ENCODE peak calls at places on chromosomes 4 and X, in eight cellular contexts. O is endodermal cell, Y is tibial nerve, A is H9, K is AG10803, P is Calu3, J is breast epithelium, M is stomach. F is an unnamed sample.

GRCh38 chr4:92234393-92235176 is 69.2 kb upstream of the GRID2 start:
- DNase-seq in O (no peak), Y (no peak), A (no peak), K (peak; percentile 82), P (peak; percentile 26), J (no peak), M (no peak), F (no peak)

GRCh38 chr4:39308576-39308975 is 57.6 kb downstream of the RFC1 start:
- DNase-seq in O (no peak), Y (no peak), A (no peak), K (peak; percentile 5), P (no peak), J (no peak), M (no peak), F (no peak)

GRCh38 chr4:164116286-164116685 is 621.8 kb downstream of the TMA16 start:
- DNase-seq in O (no peak), Y (no peak), A (no peak), K (no peak), P (no peak), J (no peak), M (no peak), F (no peak)

GRCh38 chr4:17708992-17709759 is 72.2 kb downstream of the FAM184B start:
- DNase-seq in O (no peak), Y (no peak), A (peak; percentile 49), K (no peak), P (no peak), J (no peak), M (no peak), F (no peak)

GRCh38 chr4:2071912-2072867 is 13.1 kb downstream of the NAT8L start:
- DNase-seq in O (peak; percentile 46), Y (no peak), A (no peak), K (no peak), P (no peak), J (no peak), M (no peak), F (no peak)

GRCh38 chrX:119694601-119695534 is 1.9 kb upstream of the SEPTIN6 start:
- DNase-seq in O (peak; percentile 76), Y (no peak), A (peak; percentile 60), K (no peak), P (no peak), J (no peak), M (no peak), F (no peak)

GRCh38 chr4:845233-845835 is 19.4 kb upstream of the CPLX1 start:
- DNase-seq in O (no peak), Y (no peak), A (no peak), K (peak; percentile 57), P (no peak), J (no peak), M (no peak), F (no peak)

GRCh38 chr4:124854968-124855367 is 142.4 kb upstream of the ANKRD50 start:
- DNase-seq in O (no peak), Y (no peak), A (no peak), K (peak; percentile 54), P (no peak), J (no peak), M (no peak), F (no peak)

GRCh38 chrX:50677789-50678188 is 136.2 kb downstream of the SHROOM4 start:
- DNase-seq in O (no peak), Y (no peak), A (no peak), K (no peak), P (no peak), J (no peak), M (no peak), F (no peak)

GRCh38 chr4:126267689-126268088 is 952.9 kb downstream of the FAT4 start:
- DNase-seq in O (no peak), Y (no peak), A (no peak), K (peak; percentile 86), P (no peak), J (no peak), M (no peak), F (no peak)

GRCh38 chrX:40773809-40774208 is 38.5 kb upstream of the MED14 start:
- DNase-seq in O (no peak), Y (no peak), A (no peak), K (peak; percentile 29), P (no peak), J (no peak), M (no peak), F (no peak)

GRCh38 chrX:155105919-155106318 is 34.6 kb downstream of the BRCC3 start:
- DNase-seq in O (no peak), Y (no peak), A (no peak), K (no peak), P (no peak), J (no peak), M (no peak), F (no peak)

GRCh38 chrX:21638311-21638710 is 19.8 kb downstream of the KLHL34 start:
- DNase-seq in O (no peak), Y (no peak), A (no peak), K (peak; percentile 61), P (no peak), J (no peak), M (no peak), F (no peak)

GRCh38 chr4:138673053-138673452 is 342.5 kb upstream of the NOCT start:
- DNase-seq in O (no peak), Y (no peak), A (no peak), K (no peak), P (no peak), J (no peak), M (no peak), F (no peak)

GRCh38 chr4:108774809-108775530 is 12.1 kb upstream of the ETNPPL start:
- DNase-seq in O (no peak), Y (no peak), A (no peak), K (no peak), P (peak; percentile 17), J (peak; percentile 39), M (peak; percentile 78), F (no peak)

GRCh38 chr4:38563703-38564490 is 100.1 kb upstream of the KLF3 start:
- DNase-seq in O (no peak), Y (no peak), A (no peak), K (no peak), P (no peak), J (no peak), M (no peak), F (no peak)

GRCh38 chr4:145289403-145290076 is 109.2 kb upstream of the OTUD4 start:
- DNase-seq in O (no peak), Y (no peak), A (no peak), K (peak; percentile 80), P (no peak), J (no peak), M (no peak), F (no peak)

GRCh38 chrX:48676893-48677270 is 6.7 kb upstream of the WAS start:
- DNase-seq in O (peak; percentile 72), Y (no peak), A (peak; percentile 30), K (no peak), P (no peak), J (no peak), M (no peak), F (no peak)

GRCh38 chr4:73814679-73815078 is 21.8 kb upstream of the CXCL6 start:
- DNase-seq in O (no peak), Y (no peak), A (no peak), K (no peak), P (no peak), J (no peak), M (no peak), F (no peak)

GRCh38 chrX:135437867-135438733 is 16.4 kb downstream of the SMIM10L2A start:
- DNase-seq in O (peak; percentile 79), Y (no peak), A (no peak), K (no peak), P (peak; percentile 23), J (no peak), M (no peak), F (no peak)

GRCh38 chrX:9628779-9629493 is 136.7 kb downstream of the GPR143 start:
- DNase-seq in O (no peak), Y (no peak), A (no peak), K (no peak), P (no peak), J (no peak), M (no peak), F (no peak)

GRCh38 chrX:46573896-46574336 is 351 bp downstream of the CHST7 start:
- DNase-seq in O (peak; percentile 85), Y (peak; percentile 19), A (peak; percentile 79), K (peak; percentile 44), P (peak; percentile 70), J (peak; percentile 40), M (peak; percentile 40), F (peak; percentile 49)

GRCh38 chrX:150587585-150588503 is 19.4 kb downstream of the MTM1 start:
- DNase-seq in O (peak; percentile 67), Y (peak; percentile 13), A (no peak), K (peak; percentile 17), P (peak; percentile 35), J (no peak), M (no peak), F (no peak)
- TF ChIP-seq CTCF in O (peak; percentile 80), Y (peak; percentile 50), A (peak; percentile 78), K (peak; percentile 65), P (peak; percentile 30), J (peak; percentile 29), M (peak; percentile 31), F (peak; percentile 61)

DNA sequence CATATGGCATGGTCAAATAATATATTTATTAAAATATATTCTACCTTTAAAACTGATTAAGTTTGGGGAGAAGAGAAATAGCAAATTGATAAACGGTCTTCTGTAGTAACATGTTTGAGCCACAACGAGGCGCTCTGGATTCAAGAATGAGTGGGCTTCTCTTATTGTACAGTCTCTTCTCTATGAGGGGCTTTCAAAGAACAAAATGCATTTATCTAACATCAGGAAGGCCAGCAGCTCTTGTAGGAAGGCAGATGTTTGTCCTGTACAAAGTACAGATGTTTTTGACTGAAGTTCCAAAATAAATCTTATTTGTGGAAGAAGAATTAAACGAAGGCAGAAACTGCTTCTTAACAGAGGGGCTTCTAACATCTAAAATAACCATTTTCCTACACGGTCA is 153.6 kb downstream of the RASL11B start:
- DNase-seq in O (peak; percentile 74), Y (no peak), A (peak; percentile 37), K (peak; percentile 74), P (no peak), J (no peak), M (no peak), F (no peak)
- TF ChIP-seq CTCF in O (peak; percentile 92), Y (peak; percentile 42), A (peak; percentile 90), K (peak; percentile 86), P (no peak), J (no peak), M (peak; percentile 48), F (peak; percentile 66)

GRCh38 chrX:114615765-114616164 is 31.9 kb downstream of the HTR2C start:
- DNase-seq in O (no peak), Y (no peak), A (no peak), K (peak; percentile 29), P (no peak), J (no peak), M (no peak), F (no peak)

GRCh38 chrX:114619874-114620273 is 36.0 kb downstream of the HTR2C start:
- DNase-seq in O (peak; percentile 57), Y (no peak), A (no peak), K (peak; percentile 0), P (peak; percentile 16), J (no peak), M (no peak), F (no peak)
- TF ChIP-seq CTCF in O (peak; percentile 78), Y (peak; percentile 23), A (peak; percentile 70), K (peak; percentile 53), P (peak; percentile 34), J (no peak), M (no peak), F (peak; percentile 75)

DNA sequence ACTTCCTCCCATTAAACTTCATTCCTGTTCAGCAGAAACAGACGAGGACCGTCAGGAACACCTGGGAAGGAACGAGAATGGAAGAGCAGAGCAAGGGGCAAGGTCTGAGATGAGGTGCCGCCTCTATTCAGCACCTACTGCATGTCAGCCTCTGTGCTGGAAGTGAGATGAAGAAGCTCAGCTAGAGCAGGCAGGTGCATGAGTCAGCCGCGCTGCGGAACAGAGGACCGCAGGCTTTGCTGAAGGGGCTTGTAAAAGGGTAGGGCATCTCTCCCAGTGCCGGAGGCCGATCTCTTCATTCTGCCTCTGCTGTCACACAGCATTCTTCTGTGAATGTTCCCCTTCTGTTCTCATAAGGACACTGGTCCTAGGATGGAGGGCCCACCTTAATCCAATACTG is 6.1 kb upstream of the ABLIM2 start:
- DNase-seq in O (no peak), Y (no peak), A (no peak), K (no peak), P (no peak), J (no peak), M (no peak), F (no peak)
- TF ChIP-seq CTCF in O (no peak), Y (no peak), A (no peak), K (no peak), P (no peak), J (no peak), M (no peak), F (no peak)